ENCODE peak calls at places on chromosomes 16 and 17, in six cellular contexts. B is small intestine; Y is fibroblast of mammary gland; J is effector CD4-positive, alpha-beta T cell; U is stimulated activated CD4-positive, alpha-beta T cell treated with anti-CD3 and anti-CD28 coated beads, Interleukin-4, amount 100 ng/mL, for 1 hour; N is fibroblast of pulmonary artery. L is an unnamed sample.

GRCh38 chr17:58289869-58290268 is 9.1 kb upstream of the MPO start:
- DNase-seq in Y (no peak), N (no peak), U (no peak), B (peak), J (no peak), L (peak)

GRCh38 chr16:46629331-46629843 is 8.2 kb upstream of the SHCBP1 start:
- DNase-seq in J (no peak), U (no peak), B (peak), N (peak), Y (peak), L (peak)

GRCh38 chr17:42618442-42619150 is 9.1 kb downstream of the TUBG1 start:
- DNase-seq in Y (peak), J (no peak), U (no peak), N (no peak), B (peak), L (peak)

GRCh38 chr16:11410382-11411058 is 65.3 kb downstream of the RMI2 start:
- DNase-seq in B (no peak), N (no peak), Y (no peak), J (no peak), U (no peak), L (no peak)

GRCh38 chr16:75248142-75248535 is 3.3 kb downstream of the BCAR1 start:
- DNase-seq in N (no peak), Y (no peak), B (no peak), U (no peak), J (no peak), L (no peak)

GRCh38 chr17:30095507-30096244 is 20.9 kb upstream of the NSRP1 start:
- DNase-seq in J (no peak), N (peak), B (peak), Y (peak), U (no peak), L (peak)

GRCh38 chr16:56451753-56452689 is 667 bp downstream of the OGFOD1 start:
- DNase-seq in J (no peak), Y (peak), B (peak), U (peak), N (peak), L (peak)

GRCh38 chr17:80008383-80008840 is 27.3 kb downstream of the TBC1D16 start:
- DNase-seq in Y (peak), J (peak), N (peak), U (peak), B (peak), L (peak)

GRCh38 chr17:77959216-77959925 is 868 bp downstream of the TNRC6C start:
- DNase-seq in N (no peak), B (peak), J (peak), Y (no peak), U (peak), L (no peak)

GRCh38 chr16:4272114-4272954 is 489 bp downstream of the TFAP4 start:
- DNase-seq in J (peak), B (peak), U (no peak), Y (peak), N (no peak), L (peak)